ENCODE peak calls at places on chromosomes 12 and 14, in eight cellular contexts. L, D, W, X, B, U, J and I are unnamed samples.

GRCh38 chr12:123075092-123075491 is 75.8 kb downstream of the PITPNM2 start:
- DNase-seq in L (no peak), D (no peak), W (no peak), X (no peak), B (peak), U (no peak), J (peak), I (no peak)

GRCh38 chr12:92444763-92445162 is 258.0 kb upstream of the PLEKHG7 start:
- DNase-seq in L (no peak), D (no peak), W (no peak), X (no peak), B (no peak), U (no peak), J (peak), I (peak)

GRCh38 chr12:6443361-6443983 is 1.3 kb upstream of the CD27 start:
- DNase-seq in L (no peak), D (no peak), W (no peak), X (no peak), B (no peak), U (no peak), J (no peak), I (no peak)

GRCh38 chr12:96438330-96438729 is 38.1 kb upstream of the CDK17 start:
- DNase-seq in L (no peak), D (no peak), W (no peak), X (no peak), B (no peak), U (no peak), J (no peak), I (no peak)

GRCh38 chr12:10392394-10392930 is 2.6 kb upstream of the KLRK1 start:
- DNase-seq in L (no peak), D (peak), W (no peak), X (no peak), B (no peak), U (peak), J (peak), I (no peak)

GRCh38 chr12:84508325-84508861 is 404.2 kb downstream of the SLC6A15 start:
- DNase-seq in L (no peak), D (peak), W (no peak), X (no peak), B (peak), U (peak), J (no peak), I (no peak)

GRCh38 chr12:113720629-113721028 is 245.5 kb downstream of the RBM19 start:
- DNase-seq in L (no peak), D (no peak), W (no peak), X (no peak), B (no peak), U (no peak), J (no peak), I (no peak)

GRCh38 chr14:95434161-95434560 is 82.3 kb downstream of the SYNE3 start:
- DNase-seq in L (no peak), D (no peak), W (no peak), X (no peak), B (no peak), U (no peak), J (no peak), I (no peak)

GRCh38 chr14:34502826-34503225 is 36.7 kb downstream of the EAPP start:
- DNase-seq in L (no peak), D (no peak), W (no peak), X (no peak), B (no peak), U (no peak), J (no peak), I (no peak)

DNA sequence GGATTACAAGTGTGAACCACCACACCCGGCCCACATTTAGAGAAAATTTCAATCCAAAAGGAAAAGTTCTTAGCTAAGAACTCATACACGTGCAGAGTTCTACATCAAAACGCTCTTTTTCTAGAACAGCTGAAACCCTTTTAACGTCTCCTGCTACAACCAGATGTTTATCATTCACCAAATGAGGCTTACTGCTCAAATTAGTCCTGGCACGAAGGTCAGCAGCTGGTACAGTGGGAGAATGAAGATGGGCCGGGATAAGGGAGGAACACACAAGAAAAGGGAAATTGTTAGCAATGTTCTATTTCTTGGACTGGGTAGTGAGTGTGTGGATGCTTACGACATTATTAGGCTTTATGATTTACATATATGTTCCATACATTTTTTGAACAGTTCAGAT is 37.2 kb downstream of the PRKAB1 start:
- DNase-seq in L (no peak), D (no peak), W (no peak), X (no peak), B (no peak), U (no peak), J (no peak), I (no peak)
- H3K27ac ChIP-seq in L (no peak), D (no peak), W (no peak), X (peak), B (no peak), U (no peak), J (no peak), I (no peak)

GRCh38 chr14:92943855-92944570 is 21.1 kb downstream of the CHGA start:
- DNase-seq in L (no peak), D (no peak), W (no peak), X (no peak), B (no peak), U (no peak), J (no peak), I (no peak)

GRCh38 chr14:92945959-92946846 is 23.3 kb downstream of the CHGA start:
- DNase-seq in L (no peak), D (peak), W (no peak), X (no peak), B (no peak), U (peak), J (peak), I (no peak)

GRCh38 chr14:92945544-92945943 is 22.6 kb downstream of the CHGA start:
- DNase-seq in L (no peak), D (no peak), W (no peak), X (no peak), B (no peak), U (no peak), J (no peak), I (no peak)

GRCh38 chr14:92942976-92943710 is 20.2 kb downstream of the CHGA start:
- DNase-seq in L (no peak), D (no peak), W (no peak), X (no peak), B (no peak), U (no peak), J (no peak), I (no peak)

GRCh38 chr14:92944976-92945375 is 22.0 kb downstream of the CHGA start:
- DNase-seq in L (no peak), D (no peak), W (no peak), X (no peak), B (no peak), U (no peak), J (no peak), I (no peak)
- H3K27ac ChIP-seq in L (no peak), D (no peak), W (no peak), X (peak), B (no peak), U (no peak), J (no peak), I (no peak)

DNA sequence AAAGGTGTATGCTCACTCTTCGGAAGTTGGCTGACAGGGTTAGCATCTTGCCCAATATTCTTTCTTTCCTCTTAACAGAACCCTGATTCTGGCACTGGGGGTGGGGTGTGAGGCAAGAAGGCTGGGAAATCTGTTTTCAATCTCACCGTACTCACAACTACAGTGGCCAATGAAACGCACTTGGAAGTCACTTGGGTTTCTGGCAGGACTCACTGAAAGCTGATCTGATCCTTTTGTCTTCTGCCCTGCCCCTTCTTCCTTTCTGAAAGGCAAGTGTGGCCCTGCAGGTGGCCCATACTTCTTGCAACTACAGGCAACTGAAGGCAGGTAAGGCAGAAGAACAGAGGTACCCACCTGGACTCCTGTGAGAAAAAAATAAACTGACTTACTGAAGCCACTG is 106.9 kb downstream of the STXBP6 start:
- DNase-seq in L (no peak), D (no peak), W (no peak), X (no peak), B (peak), U (no peak), J (peak), I (no peak)
- H3K27ac ChIP-seq in L (no peak), D (no peak), W (no peak), X (no peak), B (no peak), U (no peak), J (no peak), I (no peak)

GRCh38 chr12:11855993-11856374 is 206.5 kb downstream of the ETV6 start:
- DNase-seq in L (no peak), D (no peak), W (no peak), X (no peak), B (no peak), U (no peak), J (no peak), I (no peak)
- H3K27ac ChIP-seq in L (no peak), D (no peak), W (no peak), X (peak), B (no peak), U (no peak), J (no peak), I (peak)

GRCh38 chr14:101963052-101963451 is 1.3 kb upstream of the DYNC1H1 start:
- DNase-seq in L (no peak), D (no peak), W (no peak), X (no peak), B (no peak), U (no peak), J (no peak), I (no peak)
- H3K27ac ChIP-seq in L (no peak), D (peak), W (no peak), X (peak), B (no peak), U (peak), J (no peak), I (peak)